ENCODE peak calls at places on chromosome 10, in four cellular contexts. Q is CD8-positive, alpha-beta memory T cell; F is mucosa of gallbladder; D is RKO. V is an unnamed sample.

GRCh38 chr10:15485027-15485426 is 113.9 kb upstream of the FAM171A1 start:
- DNase-seq in Q (no peak), F (no peak), D (no peak), V (no peak)

GRCh38 chr10:36671607-36672006 is 453.8 kb upstream of the ANKRD30A start:
- DNase-seq in Q (no peak), F (no peak), D (no peak), V (no peak)

GRCh38 chr10:49596493-49596809 is 13.7 kb upstream of the SLC18A3 start:
- DNase-seq in Q (no peak), F (no peak), D (no peak), V (no peak)

GRCh38 chr10:119233821-119234220 is 26.4 kb downstream of the GRK5 start:
- DNase-seq in Q (no peak), F (no peak), D (no peak), V (no peak)

GRCh38 chr10:71278691-71279588 is 40.1 kb upstream of the SLC29A3 start:
- DNase-seq in Q (no peak), F (no peak), D (no peak), V (no peak)

GRCh38 chr10:122181901-122182799 is 88.9 kb upstream of the BTBD16 start:
- DNase-seq in Q (no peak), F (no peak), D (no peak), V (no peak)

GRCh38 chr10:5888843-5889623 is 660 bp downstream of the ANKRD16 start:
- DNase-seq in Q (peak), F (no peak), D (peak), V (no peak)

GRCh38 chr10:57579926-57580325 is 687.8 kb downstream of the IPMK start:
- DNase-seq in Q (no peak), F (no peak), D (peak), V (peak)

GRCh38 chr10:113003032-113003431 is 53.0 kb downstream of the TCF7L2 start:
- DNase-seq in Q (no peak), F (no peak), D (no peak), V (peak)

GRCh38 chr10:132856869-132857524 is 71.0 kb upstream of the NKX6-2 start:
- DNase-seq in Q (no peak), F (no peak), D (no peak), V (no peak)

GRCh38 chr10:119246862-119247549 is 39.6 kb downstream of the GRK5 start:
- DNase-seq in Q (no peak), F (no peak), D (no peak), V (no peak)

GRCh38 chr10:91908358-91909177 is 718 bp downstream of the FGFBP3 start:
- DNase-seq in Q (peak), F (peak), D (peak), V (peak)

GRCh38 chr10:22017283-22018020 is 13.9 kb upstream of the DNAJC1 start:
- DNase-seq in Q (no peak), F (no peak), D (no peak), V (no peak)

GRCh38 chr10:114273910-114274309 is 34.9 kb downstream of the VWA2 start:
- DNase-seq in Q (no peak), F (no peak), D (no peak), V (no peak)

GRCh38 chr10:8048281-8049008 is 6.0 kb upstream of the GATA3 start:
- DNase-seq in Q (peak), F (no peak), D (no peak), V (no peak)

GRCh38 chr10:104447331-104447730 is 93.7 kb downstream of the CFAP58 start:
- DNase-seq in Q (no peak), F (no peak), D (no peak), V (no peak)

GRCh38 chr10:51073461-51074237 is 638 bp upstream of the PRKG1 start:
- DNase-seq in Q (no peak), F (no peak), D (no peak), V (peak)

GRCh38 chr10:74875966-74876365 is 49.6 kb downstream of the KAT6B start:
- DNase-seq in Q (no peak), F (no peak), D (no peak), V (no peak)

GRCh38 chr10:132131581-132132250 is 55.0 kb upstream of the DPYSL4 start:
- DNase-seq in Q (no peak), F (no peak), D (no peak), V (no peak)

GRCh38 chr10:70566515-70567290 is 35.8 kb downstream of the PRF1 start:
- DNase-seq in Q (no peak), F (no peak), D (no peak), V (no peak)

GRCh38 chr10:116753759-116754158 is 11.4 kb upstream of the HSPA12A start:
- DNase-seq in Q (no peak), F (no peak), D (no peak), V (peak)

GRCh38 chr10:44383749-44384600 is 922 bp downstream of the CXCL12 start:
- DNase-seq in Q (no peak), F (no peak), D (no peak), V (no peak)

GRCh38 chr10:102396251-102396650 is 746 bp downstream of the NFKB2 start:
- DNase-seq in Q (no peak), F (no peak), D (no peak), V (no peak)

GRCh38 chr10:73887038-73888015 is 13.0 kb upstream of the CAMK2G start:
- DNase-seq in Q (no peak), F (peak), D (peak), V (peak)

GRCh38 chr10:44424298-44424697 is 39.4 kb upstream of the CXCL12 start:
- DNase-seq in Q (no peak), F (no peak), D (no peak), V (no peak)

GRCh38 chr10:67385089-67385488 is 310.9 kb downstream of the CTNNA3 start:
- DNase-seq in Q (no peak), F (no peak), D (no peak), V (no peak)

GRCh38 chr10:70974351-70974901 is 86.1 kb upstream of the PCBD1 start:
- DNase-seq in Q (no peak), F (no peak), D (peak), V (no peak)

GRCh38 chr10:69963178-69963834 is 89.3 kb upstream of the MACROH2A2 start:
- DNase-seq in Q (no peak), F (peak), D (no peak), V (no peak)

GRCh38 chr10:110918269-110918632 is 729 bp downstream of the BBIP1 start:
- DNase-seq in Q (peak), F (peak), D (peak), V (peak)

GRCh38 chr10:58651040-58651439 is 138.4 kb downstream of the BICC1 start:
- DNase-seq in Q (no peak), F (no peak), D (no peak), V (peak)

GRCh38 chr10:66931340-66931948 is 5.6 kb downstream of the LRRTM3 start:
- DNase-seq in Q (no peak), F (no peak), D (peak), V (peak)

GRCh38 chr10:30812018-30812851 is 182.7 kb upstream of the LYZL2 start:
- DNase-seq in Q (no peak), F (peak), D (no peak), V (no peak)

GRCh38 chr10:131431541-131431940 is 120.0 kb upstream of the TCERG1L start:
- DNase-seq in Q (no peak), F (no peak), D (no peak), V (no peak)

V was measured in SK-MEL-5.